ENCODE peak calls at places on chromosome 12, in five cellular contexts. K is ovary, G is fibroblast of lung, H is mesendoderm, L is GM23248. O is an unnamed sample. For H3K36me3, the result is how much of the 10 kb centered on the place peaks cover.

GRCh38 chr12:94560416-94561221 is 89.7 kb downstream of the TMCC3 start:
- DNase-seq in K (peak), G (peak), H (peak), L (peak), O (peak)

GRCh38 chr12:56723889-56724659 is 1.0 kb downstream of the NACA start:
- DNase-seq in K (peak), G (peak), H (peak), L (peak), O (peak)

GRCh38 chr12:54890339-54890738 is 36.0 kb downstream of the MUCL1 start:
- DNase-seq in K (no peak), G (no peak), H (no peak), L (no peak), O (no peak)

GRCh38 chr12:89468648-89469326 is 55.8 kb downstream of the GALNT4 start:
- DNase-seq in K (no peak), G (no peak), H (no peak), L (no peak), O (no peak)

GRCh38 chr12:103833095-103833777 is 7.8 kb downstream of the NT5DC3 start:
- DNase-seq in K (no peak), G (peak), H (no peak), L (peak), O (no peak)

GRCh38 chr12:121190523-121191031 is 19.4 kb upstream of the P2RX4 start:
- DNase-seq in K (no peak), G (peak), H (peak), L (peak), O (peak)

GRCh38 chr12:88419794-88420193 is 160.5 kb downstream of the KITLG start:
- DNase-seq in K (no peak), G (peak), H (no peak), L (peak), O (no peak)

GRCh38 chr12:56431850-56432249 is 17.4 kb downstream of the TIMELESS start:
- DNase-seq in K (no peak), G (no peak), H (no peak), L (peak), O (no peak)

GRCh38 chr12:50764116-50764860 is 387 bp downstream of the ATF1 start:
- DNase-seq in K (peak), G (peak), H (peak), L (peak), O (peak)

GRCh38 chr12:106084048-106084671 is 54.6 kb downstream of the NUAK1 start:
- DNase-seq in K (no peak), G (peak), H (peak), L (peak), O (peak)

GRCh38 chr12:65740873-65741600 is 83.2 kb upstream of the HMGA2 start:
- DNase-seq in K (peak), G (peak), H (peak), L (peak), O (peak)

GRCh38 chr12:13534242-13534641 is 337.7 kb downstream of the EMP1 start:
- DNase-seq in K (no peak), G (no peak), H (no peak), L (no peak), O (no peak)

GRCh38 chr12:15180325-15180724 is 40.9 kb downstream of the RERG start:
- DNase-seq in K (no peak), G (no peak), H (no peak), L (no peak), O (no peak)

GRCh38 chr12:29403991-29404390 is 23.0 kb upstream of the ERGIC2 start:
- DNase-seq in K (no peak), G (no peak), H (peak), L (no peak), O (no peak)

GRCh38 chr12:19177754-19178153 is 48.2 kb downstream of the PLEKHA5 start:
- DNase-seq in K (no peak), G (peak), H (no peak), L (peak), O (no peak)

GRCh38 chr12:122989443-122989839 is 9.0 kb downstream of the ARL6IP4 start:
- DNase-seq in K (no peak), G (no peak), H (no peak), L (no peak), O (no peak)

GRCh38 chr12:26633591-26634210 is 199.3 kb downstream of the ITPR2 start:
- DNase-seq in K (no peak), G (peak), H (peak), L (peak), O (peak)

GRCh38 chr12:89051065-89051677 is 301.1 kb downstream of the DUSP6 start:
- DNase-seq in K (no peak), G (peak), H (peak), L (peak), O (peak)

GRCh38 chr12:27491226-27491625 is 32.8 kb upstream of the PPFIBP1 start:
- DNase-seq in K (no peak), G (no peak), H (no peak), L (no peak), O (no peak)

GRCh38 chr12:115771601-115772000 is 505.9 kb downstream of the MED13L start:
- DNase-seq in K (no peak), G (no peak), H (no peak), L (no peak), O (no peak)

GRCh38 chr12:93946542-93947150 is 201.7 kb upstream of the PLXNC1 start:
- DNase-seq in K (no peak), G (peak), H (peak), L (peak), O (peak)

GRCh38 chr12:26871985-26872384 is 39.0 kb upstream of the ITPR2 start:
- DNase-seq in K (no peak), G (no peak), H (no peak), L (no peak), O (no peak)

GRCh38 chr12:40054554-40055226 is 51.2 kb downstream of the SLC2A13 start:
- DNase-seq in K (peak), G (peak), H (peak), L (peak), O (peak)

GRCh38 chr12:48997719-48998496 is 1.3 kb downstream of the DDN start:
- DNase-seq in K (no peak), G (no peak), H (no peak), L (no peak), O (no peak)

GRCh38 chr12:81077329-81077685 is 572 bp upstream of the ACSS3 start:
- DNase-seq in K (peak), G (peak), H (peak), L (no peak), O (no peak)

GRCh38 chr12:122861586-122861970 is 26.3 kb downstream of the HIP1R start:
- DNase-seq in K (no peak), G (no peak), H (no peak), L (no peak), O (no peak)

GRCh38 chr12:6821271-6821673 is 349 bp upstream of the GPR162 start:
- DNase-seq in K (peak), G (peak), H (peak), L (peak), O (peak)
- H3K27ac ChIP-seq in K (no peak), G (no peak), H (no peak), L (no peak), O (peak)

DNA sequence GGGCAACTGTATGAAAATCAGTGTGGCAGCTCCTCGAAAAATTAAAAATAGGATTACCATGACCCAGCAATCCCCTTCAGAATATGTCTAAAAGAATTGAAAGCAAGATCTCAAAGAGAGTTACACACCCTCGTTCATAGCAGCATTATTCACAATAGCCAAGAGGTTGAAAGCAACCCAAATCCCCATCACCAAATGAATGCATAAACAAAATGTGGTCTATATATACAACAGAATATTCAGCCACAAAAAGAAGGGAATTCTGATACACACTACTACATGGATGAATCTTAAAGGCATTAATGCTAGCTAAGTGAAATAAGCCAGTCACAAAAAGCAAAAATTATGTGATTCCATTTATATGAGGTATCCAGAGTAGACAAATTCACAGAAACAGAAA is 27.2 kb downstream of the RAD52 start:
- DNase-seq in K (no peak), G (no peak), H (no peak), L (no peak), O (no peak)
- H3K36me3 ChIP-seq in K (under half), G (under half), H (under half), L (under half), O (under half)

GRCh38 chr12:8699714-8700113 is 1.9 kb downstream of the RIMKLB start:
- DNase-seq in K (no peak), G (no peak), H (peak), L (no peak), O (no peak)
- H3K27ac ChIP-seq in K (peak), G (no peak), H (no peak), L (no peak), O (no peak)

GRCh38 chr12:110431957-110432587 is 18.1 kb downstream of the ARPC3 start:
- DNase-seq in K (no peak), G (no peak), H (no peak), L (no peak), O (no peak)

GRCh38 chr12:110436231-110436630 is 13.9 kb downstream of the ARPC3 start:
- DNase-seq in K (no peak), G (peak), H (no peak), L (peak), O (no peak)
- H3K36me3 ChIP-seq in K (under half), G (under half), H (under half), L (half or more), O (under half)

GRCh38 chr12:132324841-132325732 is 4.3 kb downstream of the GALNT9 start:
- DNase-seq in K (no peak), G (no peak), H (no peak), L (no peak), O (no peak)

GRCh38 chr12:132326646-132327045 is 2.7 kb downstream of the GALNT9 start:
- DNase-seq in K (no peak), G (no peak), H (no peak), L (no peak), O (no peak)

GRCh38 chr12:132327351-132328171 is 1.8 kb downstream of the GALNT9 start:
- DNase-seq in K (peak), G (peak), H (peak), L (peak), O (peak)

GRCh38 chr12:132324173-132324572 is 5.2 kb downstream of the GALNT9 start:
- DNase-seq in K (no peak), G (no peak), H (no peak), L (no peak), O (no peak)

DNA sequence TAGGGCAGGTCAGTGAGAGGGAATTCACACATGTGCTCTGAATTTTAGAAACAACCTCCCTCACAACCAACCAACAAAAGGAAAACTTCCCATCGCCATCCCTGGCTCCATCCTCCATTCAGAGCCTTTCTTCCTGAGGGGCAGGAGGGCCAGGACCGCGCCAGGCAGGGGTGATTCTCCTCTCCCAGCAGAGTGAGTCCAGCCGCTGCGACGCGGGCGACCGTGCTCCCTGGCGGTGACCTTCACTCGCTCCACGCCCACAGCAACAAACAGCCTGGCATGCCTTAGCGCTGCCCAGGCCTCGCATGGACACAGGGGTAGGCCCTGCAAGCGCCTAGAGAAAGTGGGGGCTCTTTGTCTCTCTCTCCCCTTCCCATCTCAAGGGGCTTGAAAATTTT is 3.7 kb downstream of the GALNT9 start:
- DNase-seq in K (no peak), G (no peak), H (no peak), L (no peak), O (no peak)
- H3K27ac ChIP-seq in K (no peak), G (no peak), H (no peak), L (no peak), O (no peak)

O was measured in A673.